ENCODE peak calls at places on chromosomes 13 and 19, in eight cellular contexts. L, B, T, M, J, Q, Z and C are unnamed samples.

GRCh38 chr19:28914173-28914572 is 298.8 kb downstream of the UQCRFS1 start:
- DNase-seq in B (no peak), L (no peak), M (no peak), Q (no peak), J (no peak), T (no peak), Z (no peak), C (no peak)

GRCh38 chr13:52459668-52460067 is 4.4 kb downstream of the CKAP2 start:
- DNase-seq in Z (no peak), T (no peak), J (peak; percentile 71), B (no peak), L (no peak), Q (no peak), M (no peak), C (no peak)

GRCh38 chr19:15191982-15192381 is 8.8 kb downstream of the NOTCH3 start:
- DNase-seq in T (no peak), Z (no peak), J (no peak), M (no peak), L (no peak), Q (no peak), B (no peak), C (no peak)

GRCh38 chr13:58051807-58052375 is 420.3 kb downstream of the PCDH17 start:
- DNase-seq in T (no peak), J (no peak), Q (no peak), L (no peak), M (no peak), B (no peak), Z (no peak), C (no peak)

GRCh38 chr13:106096661-106097092 is 438.8 kb downstream of the EFNB2 start:
- DNase-seq in B (no peak), Z (no peak), T (no peak), Q (no peak), M (no peak), J (peak; percentile 21), L (no peak), C (no peak)

GRCh38 chr13:29934531-29935308 is 84.3 kb upstream of the UBL3 start:
- DNase-seq in J (no peak), Q (no peak), M (no peak), Z (no peak), B (no peak), T (no peak), L (no peak), C (no peak)

GRCh38 chr13:91347996-91348905 is 764 bp downstream of the MIR17HG start:
- DNase-seq in B (peak; percentile 82), Z (peak; percentile 51), Q (peak; percentile 61), L (peak; percentile 63), M (no peak), J (no peak), T (no peak), C (no peak)

GRCh38 chr19:29277107-29277506 is 64.2 kb upstream of the UQCRFS1 start:
- DNase-seq in L (peak; percentile 46), B (peak; percentile 66), T (no peak), M (no peak), Z (peak; percentile 19), Q (peak; percentile 38), J (no peak), C (no peak)

GRCh38 chr19:36182612-36183454 is 30.6 kb upstream of the COX7A1 start:
- DNase-seq in L (peak; percentile 23), B (no peak), M (no peak), J (no peak), Q (no peak), Z (no peak), T (no peak), C (no peak)

GRCh38 chr13:105084931-105085330 is 1450.5 kb downstream of the EFNB2 start:
- DNase-seq in B (no peak), T (no peak), Z (no peak), J (no peak), Q (no peak), M (no peak), L (no peak), C (no peak)